ENCODE peak calls at places on chromosomes 3 and 15, in nine cellular contexts. One of them, this sample, is unnamed. For H3K36me3, the result is how much of the 10 kb centered on the place peaks cover.

GRCh38 chr15:33535135-33535534 is 224.4 kb downstream of the RYR3 start:
- DNase-seq in sigmoid colon: no peak
- DNase-seq in right lobe of liver: no peak
- DNase-seq in CD8-positive, alpha-beta memory T cell: no peak
- DNase-seq in IMR-90: no peak
- DNase-seq in mucosa of descending colon: no peak
- DNase-seq in Panc1: no peak
- DNase-seq in naive thymus-derived CD4-positive, alpha-beta T cell: no peak
- DNase-seq in neural progenitor cell: no peak
- DNase-seq in this sample: no peak

GRCh38 chr3:62027796-62028195 is 345.6 kb downstream of the FEZF2 start:
- DNase-seq in mucosa of descending colon: no peak
- DNase-seq in neural progenitor cell: no peak
- DNase-seq in CD8-positive, alpha-beta memory T cell: no peak
- DNase-seq in Panc1: no peak
- DNase-seq in right lobe of liver: no peak
- DNase-seq in IMR-90: no peak
- DNase-seq in naive thymus-derived CD4-positive, alpha-beta T cell: no peak
- DNase-seq in sigmoid colon: no peak
- DNase-seq in this sample: no peak

GRCh38 chr3:81045976-81046375 is 715.5 kb downstream of the GBE1 start:
- DNase-seq in CD8-positive, alpha-beta memory T cell: no peak
- DNase-seq in Panc1: no peak
- DNase-seq in right lobe of liver: no peak
- DNase-seq in naive thymus-derived CD4-positive, alpha-beta T cell: no peak
- DNase-seq in neural progenitor cell: no peak
- DNase-seq in IMR-90: no peak
- DNase-seq in mucosa of descending colon: no peak
- DNase-seq in sigmoid colon: no peak
- DNase-seq in this sample: no peak

GRCh38 chr3:42763023-42763422 is 10.0 kb downstream of the CCDC13 start:
- DNase-seq in mucosa of descending colon: no peak
- DNase-seq in Panc1: no peak
- DNase-seq in sigmoid colon: no peak
- DNase-seq in right lobe of liver: no peak
- DNase-seq in IMR-90: peak
- DNase-seq in CD8-positive, alpha-beta memory T cell: no peak
- DNase-seq in neural progenitor cell: no peak
- DNase-seq in naive thymus-derived CD4-positive, alpha-beta T cell: no peak
- DNase-seq in this sample: no peak

GRCh38 chr3:170424879-170425278 is 6.2 kb downstream of the CLDN11 start:
- DNase-seq in neural progenitor cell: no peak
- DNase-seq in naive thymus-derived CD4-positive, alpha-beta T cell: no peak
- DNase-seq in Panc1: no peak
- DNase-seq in sigmoid colon: no peak
- DNase-seq in IMR-90: no peak
- DNase-seq in right lobe of liver: no peak
- DNase-seq in CD8-positive, alpha-beta memory T cell: no peak
- DNase-seq in mucosa of descending colon: no peak
- DNase-seq in this sample: no peak

GRCh38 chr3:72047472-72047871 is 262.5 kb upstream of the PROK2 start:
- DNase-seq in CD8-positive, alpha-beta memory T cell: no peak
- DNase-seq in Panc1: no peak
- DNase-seq in neural progenitor cell: no peak
- DNase-seq in IMR-90: no peak
- DNase-seq in naive thymus-derived CD4-positive, alpha-beta T cell: no peak
- DNase-seq in right lobe of liver: no peak
- DNase-seq in sigmoid colon: no peak
- DNase-seq in mucosa of descending colon: no peak
- DNase-seq in this sample: no peak

GRCh38 chr3:186589115-186589514 is 18.6 kb downstream of the DNAJB11 start:
- DNase-seq in Panc1: no peak
- DNase-seq in sigmoid colon: no peak
- DNase-seq in CD8-positive, alpha-beta memory T cell: no peak
- DNase-seq in right lobe of liver: no peak
- DNase-seq in mucosa of descending colon: no peak
- DNase-seq in IMR-90: peak
- DNase-seq in naive thymus-derived CD4-positive, alpha-beta T cell: no peak
- DNase-seq in neural progenitor cell: peak
- DNase-seq in this sample: no peak

GRCh38 chr3:62600033-62600432 is 226.7 kb upstream of the FEZF2 start:
- DNase-seq in naive thymus-derived CD4-positive, alpha-beta T cell: no peak
- DNase-seq in CD8-positive, alpha-beta memory T cell: no peak
- DNase-seq in right lobe of liver: no peak
- DNase-seq in sigmoid colon: no peak
- DNase-seq in Panc1: no peak
- DNase-seq in IMR-90: no peak
- DNase-seq in neural progenitor cell: no peak
- DNase-seq in mucosa of descending colon: no peak
- DNase-seq in this sample: no peak

GRCh38 chr3:87136066-87136596 is 91.0 kb upstream of the CHMP2B start:
- DNase-seq in neural progenitor cell: no peak
- DNase-seq in mucosa of descending colon: no peak
- DNase-seq in Panc1: no peak
- DNase-seq in IMR-90: no peak
- DNase-seq in sigmoid colon: no peak
- DNase-seq in naive thymus-derived CD4-positive, alpha-beta T cell: no peak
- DNase-seq in CD8-positive, alpha-beta memory T cell: no peak
- DNase-seq in right lobe of liver: no peak
- DNase-seq in this sample: no peak

GRCh38 chr15:68567345-68567744 is 11.4 kb upstream of the CORO2B start:
- DNase-seq in Panc1: no peak
- DNase-seq in CD8-positive, alpha-beta memory T cell: no peak
- DNase-seq in sigmoid colon: no peak
- DNase-seq in naive thymus-derived CD4-positive, alpha-beta T cell: no peak
- DNase-seq in neural progenitor cell: no peak
- DNase-seq in mucosa of descending colon: no peak
- DNase-seq in IMR-90: no peak
- DNase-seq in right lobe of liver: no peak
- DNase-seq in this sample: no peak

GRCh38 chr3:98856724-98857123 is 44.8 kb downstream of the DCBLD2 start:
- DNase-seq in CD8-positive, alpha-beta memory T cell: no peak
- DNase-seq in neural progenitor cell: no peak
- DNase-seq in IMR-90: no peak
- DNase-seq in Panc1: no peak
- DNase-seq in mucosa of descending colon: no peak
- DNase-seq in right lobe of liver: no peak
- DNase-seq in naive thymus-derived CD4-positive, alpha-beta T cell: no peak
- DNase-seq in sigmoid colon: no peak
- DNase-seq in this sample: no peak

GRCh38 chr15:44447772-44448376 is 20.4 kb downstream of the CTDSPL2 start:
- DNase-seq in CD8-positive, alpha-beta memory T cell: no peak
- DNase-seq in sigmoid colon: no peak
- DNase-seq in mucosa of descending colon: no peak
- DNase-seq in naive thymus-derived CD4-positive, alpha-beta T cell: no peak
- DNase-seq in IMR-90: no peak
- DNase-seq in neural progenitor cell: no peak
- DNase-seq in Panc1: no peak
- DNase-seq in right lobe of liver: no peak
- DNase-seq in this sample: no peak

GRCh38 chr3:150545419-150546225 is 674 bp downstream of the SERP1 start:
- DNase-seq in neural progenitor cell: peak
- DNase-seq in naive thymus-derived CD4-positive, alpha-beta T cell: no peak
- DNase-seq in CD8-positive, alpha-beta memory T cell: peak
- DNase-seq in mucosa of descending colon: no peak
- DNase-seq in IMR-90: no peak
- DNase-seq in sigmoid colon: peak
- DNase-seq in Panc1: no peak
- DNase-seq in right lobe of liver: peak
- DNase-seq in this sample: no peak

GRCh38 chr15:100218411-100218810 is 123.4 kb downstream of the ADAMTS17 start:
- DNase-seq in right lobe of liver: no peak
- DNase-seq in Panc1: no peak
- DNase-seq in naive thymus-derived CD4-positive, alpha-beta T cell: no peak
- DNase-seq in CD8-positive, alpha-beta memory T cell: no peak
- DNase-seq in IMR-90: no peak
- DNase-seq in sigmoid colon: no peak
- DNase-seq in mucosa of descending colon: no peak
- DNase-seq in neural progenitor cell: no peak
- DNase-seq in this sample: no peak

GRCh38 chr3:132253262-132253878 is 63.8 kb upstream of the ACP3 start:
- DNase-seq in neural progenitor cell: peak
- DNase-seq in right lobe of liver: no peak
- DNase-seq in IMR-90: peak
- DNase-seq in naive thymus-derived CD4-positive, alpha-beta T cell: peak
- DNase-seq in mucosa of descending colon: no peak
- DNase-seq in CD8-positive, alpha-beta memory T cell: no peak
- DNase-seq in sigmoid colon: no peak
- DNase-seq in Panc1: peak
- DNase-seq in this sample: peak

GRCh38 chr3:196222876-196223595 is 6.7 kb downstream of the SLC51A start:
- DNase-seq in sigmoid colon: no peak
- DNase-seq in IMR-90: no peak
- DNase-seq in naive thymus-derived CD4-positive, alpha-beta T cell: no peak
- DNase-seq in mucosa of descending colon: no peak
- DNase-seq in right lobe of liver: no peak
- DNase-seq in CD8-positive, alpha-beta memory T cell: no peak
- DNase-seq in Panc1: no peak
- DNase-seq in neural progenitor cell: no peak
- DNase-seq in this sample: no peak

GRCh38 chr3:198071602-198072285 is 111.7 kb downstream of the LMLN start:
- DNase-seq in CD8-positive, alpha-beta memory T cell: no peak
- DNase-seq in naive thymus-derived CD4-positive, alpha-beta T cell: no peak
- DNase-seq in Panc1: peak
- DNase-seq in IMR-90: peak
- DNase-seq in sigmoid colon: no peak
- DNase-seq in neural progenitor cell: peak
- DNase-seq in mucosa of descending colon: no peak
- DNase-seq in right lobe of liver: no peak
- DNase-seq in this sample: no peak

GRCh38 chr15:68372291-68372811 is 59.6 kb downstream of the ITGA11 start:
- DNase-seq in naive thymus-derived CD4-positive, alpha-beta T cell: no peak
- DNase-seq in neural progenitor cell: peak
- DNase-seq in Panc1: no peak
- DNase-seq in right lobe of liver: no peak
- DNase-seq in IMR-90: no peak
- DNase-seq in mucosa of descending colon: no peak
- DNase-seq in CD8-positive, alpha-beta memory T cell: no peak
- DNase-seq in sigmoid colon: peak
- DNase-seq in this sample: peak

GRCh38 chr15:87492321-87492720 is 764.2 kb downstream of the NTRK3 start:
- DNase-seq in IMR-90: no peak
- DNase-seq in neural progenitor cell: no peak
- DNase-seq in mucosa of descending colon: no peak
- DNase-seq in sigmoid colon: no peak
- DNase-seq in right lobe of liver: no peak
- DNase-seq in CD8-positive, alpha-beta memory T cell: no peak
- DNase-seq in Panc1: no peak
- DNase-seq in naive thymus-derived CD4-positive, alpha-beta T cell: no peak
- DNase-seq in this sample: no peak

GRCh38 chr3:38062809-38063208 is 23.8 kb downstream of the DLEC1 start:
- DNase-seq in sigmoid colon: no peak
- DNase-seq in Panc1: no peak
- DNase-seq in IMR-90: no peak
- DNase-seq in mucosa of descending colon: no peak
- DNase-seq in naive thymus-derived CD4-positive, alpha-beta T cell: no peak
- DNase-seq in neural progenitor cell: no peak
- DNase-seq in right lobe of liver: no peak
- DNase-seq in CD8-positive, alpha-beta memory T cell: no peak
- DNase-seq in this sample: no peak
- H3K36me3 ChIP-seq in sigmoid colon: under half
- H3K36me3 ChIP-seq in Panc1: under half
- H3K36me3 ChIP-seq in IMR-90: under half
- H3K36me3 ChIP-seq in mucosa of descending colon: under half
- H3K36me3 ChIP-seq in naive thymus-derived CD4-positive, alpha-beta T cell: under half
- H3K36me3 ChIP-seq in neural progenitor cell: under half
- H3K36me3 ChIP-seq in right lobe of liver: under half
- H3K36me3 ChIP-seq in CD8-positive, alpha-beta memory T cell: under half
- H3K36me3 ChIP-seq in this sample: under half

GRCh38 chr3:38396239-38396638 is 49.7 kb downstream of the XYLB start:
- DNase-seq in mucosa of descending colon: no peak
- DNase-seq in CD8-positive, alpha-beta memory T cell: no peak
- DNase-seq in right lobe of liver: no peak
- DNase-seq in Panc1: no peak
- DNase-seq in neural progenitor cell: no peak
- DNase-seq in sigmoid colon: no peak
- DNase-seq in IMR-90: no peak
- DNase-seq in naive thymus-derived CD4-positive, alpha-beta T cell: no peak
- DNase-seq in this sample: no peak
- H3K4me3 ChIP-seq in mucosa of descending colon: no peak
- H3K4me3 ChIP-seq in CD8-positive, alpha-beta memory T cell: no peak
- H3K4me3 ChIP-seq in right lobe of liver: no peak
- H3K4me3 ChIP-seq in Panc1: no peak
- H3K4me3 ChIP-seq in neural progenitor cell: no peak
- H3K4me3 ChIP-seq in sigmoid colon: no peak
- H3K4me3 ChIP-seq in IMR-90: no peak
- H3K4me3 ChIP-seq in naive thymus-derived CD4-positive, alpha-beta T cell: no peak
- H3K4me3 ChIP-seq in this sample: no peak

GRCh38 chr3:34635352-34635850 is 837.0 kb downstream of the PDCD6IP start:
- DNase-seq in CD8-positive, alpha-beta memory T cell: no peak
- DNase-seq in mucosa of descending colon: no peak
- DNase-seq in Panc1: no peak
- DNase-seq in sigmoid colon: no peak
- DNase-seq in IMR-90: no peak
- DNase-seq in naive thymus-derived CD4-positive, alpha-beta T cell: no peak
- DNase-seq in neural progenitor cell: no peak
- DNase-seq in right lobe of liver: no peak
- DNase-seq in this sample: no peak

DNA sequence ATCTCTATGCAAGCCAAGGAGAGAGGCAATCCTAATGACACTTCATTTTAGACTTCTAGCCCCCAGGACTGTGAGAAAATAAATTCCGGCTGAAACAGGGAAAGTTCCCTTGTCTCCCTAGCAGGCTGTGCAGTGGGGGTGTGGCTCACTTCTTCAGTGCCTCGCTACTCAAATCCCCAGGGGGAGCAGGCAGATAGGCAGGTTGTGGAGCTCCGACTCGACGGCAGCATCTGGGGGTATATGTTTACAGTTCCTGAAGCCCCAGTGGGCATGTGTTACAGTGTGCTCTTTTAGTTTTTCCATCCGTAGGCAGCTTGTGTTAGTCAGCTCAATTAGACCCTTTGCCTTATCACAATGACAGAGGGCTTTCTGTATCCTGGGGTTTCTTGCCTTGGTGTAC is 836.5 kb downstream of the PDCD6IP start:
- DNase-seq in Panc1: no peak
- DNase-seq in naive thymus-derived CD4-positive, alpha-beta T cell: no peak
- DNase-seq in sigmoid colon: no peak
- DNase-seq in neural progenitor cell: no peak
- DNase-seq in IMR-90: no peak
- DNase-seq in mucosa of descending colon: no peak
- DNase-seq in CD8-positive, alpha-beta memory T cell: no peak
- DNase-seq in right lobe of liver: no peak
- DNase-seq in this sample: no peak
- H3K36me3 ChIP-seq in Panc1: under half
- H3K36me3 ChIP-seq in naive thymus-derived CD4-positive, alpha-beta T cell: under half
- H3K36me3 ChIP-seq in sigmoid colon: under half
- H3K36me3 ChIP-seq in neural progenitor cell: under half
- H3K36me3 ChIP-seq in IMR-90: under half
- H3K36me3 ChIP-seq in mucosa of descending colon: under half
- H3K36me3 ChIP-seq in CD8-positive, alpha-beta memory T cell: under half
- H3K36me3 ChIP-seq in right lobe of liver: under half
- H3K36me3 ChIP-seq in this sample: under half

DNA sequence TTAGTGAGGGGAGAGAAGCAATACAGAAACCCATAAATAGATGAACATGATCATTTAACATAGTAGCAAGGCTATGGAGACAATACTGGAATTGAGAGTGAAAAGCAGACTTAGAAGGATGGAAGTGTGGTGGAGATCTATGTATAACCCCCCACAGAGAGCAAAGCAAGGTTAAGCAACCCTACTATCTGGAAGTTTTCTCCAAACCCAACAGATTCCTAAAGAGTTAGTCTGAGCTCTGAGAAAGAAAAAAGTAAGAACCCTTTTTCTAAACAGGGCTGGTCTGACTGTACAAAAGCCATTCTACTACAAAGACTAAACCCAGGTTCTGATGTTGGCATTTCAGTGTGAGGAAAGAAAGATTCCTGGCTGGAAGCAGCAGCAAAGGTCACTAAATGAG is 153.2 kb downstream of the WNT5A start:
- DNase-seq in naive thymus-derived CD4-positive, alpha-beta T cell: no peak
- DNase-seq in CD8-positive, alpha-beta memory T cell: no peak
- DNase-seq in sigmoid colon: no peak
- DNase-seq in IMR-90: peak
- DNase-seq in neural progenitor cell: no peak
- DNase-seq in mucosa of descending colon: no peak
- DNase-seq in Panc1: no peak
- DNase-seq in right lobe of liver: no peak
- DNase-seq in this sample: no peak
- H3K4me3 ChIP-seq in naive thymus-derived CD4-positive, alpha-beta T cell: no peak
- H3K4me3 ChIP-seq in CD8-positive, alpha-beta memory T cell: no peak
- H3K4me3 ChIP-seq in sigmoid colon: no peak
- H3K4me3 ChIP-seq in IMR-90: no peak
- H3K4me3 ChIP-seq in neural progenitor cell: no peak
- H3K4me3 ChIP-seq in mucosa of descending colon: no peak
- H3K4me3 ChIP-seq in Panc1: no peak
- H3K4me3 ChIP-seq in right lobe of liver: no peak
- H3K4me3 ChIP-seq in this sample: no peak